ENCODE peak calls at places on chromosomes 13 and 19, in seven cellular contexts. J is fibroblast of lung, C is mucosa of descending colon, P is choroid plexus epithelial cell, B is GM23338, U is spleen, R is endodermal cell. M is an unnamed sample.

GRCh38 chr13:68851026-68851425 is 1256.6 kb upstream of the ATXN8OS start:
- DNase-seq in R (no peak), U (no peak), B (no peak), C (no peak), P (no peak), J (peak), M (no peak)

GRCh38 chr13:87042946-87043345 is 628.2 kb upstream of the SLITRK5 start:
- DNase-seq in P (peak), B (no peak), J (peak), C (no peak), R (no peak), U (no peak), M (no peak)

GRCh38 chr19:980133-980998 is 3.8 kb upstream of the WDR18 start:
- DNase-seq in C (no peak), U (no peak), B (peak), J (no peak), R (peak), P (peak), M (no peak)

GRCh38 chr13:26653310-26653709 is 95.8 kb downstream of the WASF3 start:
- DNase-seq in B (no peak), C (no peak), R (no peak), J (peak), P (no peak), U (no peak), M (no peak)

GRCh38 chr19:927707-928401 is 2.0 kb downstream of the ARID3A start:
- DNase-seq in R (peak), J (no peak), C (no peak), B (peak), P (no peak), U (no peak), M (no peak)

GRCh38 chr19:2627319-2627829 is 75.1 kb downstream of the GNG7 start:
- DNase-seq in U (peak), C (no peak), B (no peak), J (peak), P (peak), R (no peak), M (no peak)

GRCh38 chr19:16943942-16944625 is 55.3 kb downstream of the F2RL3 start:
- DNase-seq in C (no peak), P (no peak), R (no peak), J (no peak), U (no peak), B (no peak), M (no peak)

GRCh38 chr19:10095622-10095947 is 6.9 kb downstream of the ANGPTL6 start:
- DNase-seq in J (no peak), R (no peak), P (no peak), C (no peak), U (no peak), B (no peak), M (no peak)

GRCh38 chr13:92952161-92952560 is 274.4 kb upstream of the GPC6 start:
- DNase-seq in J (peak), R (no peak), B (no peak), P (no peak), U (no peak), C (no peak), M (no peak)

DNA sequence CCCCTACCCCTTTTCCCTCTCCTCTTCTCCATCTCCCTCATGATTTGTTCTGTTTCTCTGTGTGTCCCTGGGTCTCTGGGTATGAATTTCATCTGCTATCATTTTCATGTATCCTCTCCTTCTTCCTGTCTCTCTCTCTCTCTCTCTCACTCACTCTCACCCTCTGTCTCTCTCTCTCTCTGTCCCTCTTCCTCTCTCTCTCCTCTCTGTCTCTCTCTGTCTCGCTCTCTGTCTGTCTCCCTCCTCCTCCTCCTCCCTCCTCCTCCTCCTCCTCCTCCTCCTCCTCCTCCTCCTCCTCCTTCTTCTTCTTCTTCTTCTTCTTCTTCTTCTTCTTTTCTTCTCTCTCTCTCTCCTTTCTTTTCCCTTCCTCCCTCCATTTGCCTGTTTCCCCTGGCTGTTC is 3.3 kb upstream of the CACNG7 start:
- DNase-seq in U (no peak), J (no peak), R (no peak), P (no peak), C (no peak), B (peak), M (no peak)
- H3K4me3 ChIP-seq in U (no peak), J (no peak), R (no peak), P (no peak), C (no peak), B (peak), M (no peak)

DNA sequence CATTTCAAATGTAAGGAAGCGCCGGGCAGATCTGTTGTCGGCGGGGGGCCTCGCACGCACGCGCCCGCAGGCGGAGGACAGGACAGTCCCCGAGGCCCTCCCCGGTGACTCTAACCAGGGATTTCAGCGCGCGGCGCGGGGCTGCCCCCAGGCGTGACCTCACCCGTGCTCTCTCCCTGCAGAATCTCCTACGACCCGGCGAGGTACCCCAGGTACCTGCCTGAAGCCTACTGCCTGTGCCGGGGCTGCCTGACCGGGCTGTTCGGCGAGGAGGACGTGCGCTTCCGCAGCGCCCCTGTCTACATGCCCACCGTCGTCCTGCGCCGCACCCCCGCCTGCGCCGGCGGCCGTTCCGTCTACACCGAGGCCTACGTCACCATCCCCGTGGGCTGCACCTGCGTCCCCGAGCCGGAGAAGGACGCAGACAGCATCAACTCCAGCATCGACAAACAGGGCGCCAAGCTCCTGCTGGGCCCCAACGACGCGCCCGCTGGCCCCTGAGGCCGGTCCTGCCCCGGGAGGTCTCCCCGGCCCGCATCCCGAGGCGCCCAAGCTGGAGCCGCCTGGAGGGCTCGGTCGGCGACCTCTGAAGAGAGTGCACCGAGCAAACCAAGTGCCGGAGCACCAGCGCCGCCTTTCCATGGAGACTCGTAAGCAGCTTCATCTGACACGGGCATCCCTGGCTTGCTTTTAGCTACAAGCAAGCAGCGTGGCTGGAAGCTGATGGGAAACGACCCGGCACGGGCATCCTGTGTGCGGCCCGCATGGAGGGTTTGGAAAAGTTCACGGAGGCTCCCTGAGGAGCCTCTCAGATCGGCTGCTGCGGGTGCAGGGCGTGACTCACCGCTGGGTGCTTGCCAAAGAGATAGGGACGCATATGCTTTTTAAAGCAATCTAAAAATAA is 18.2 kb downstream of the IL17D start:
- DNase-seq in B (peak), J (peak), C (peak), R (peak), P (peak), U (peak), M (no peak)
- H3K4me3 ChIP-seq in B (peak), J (peak), C (no peak), R (peak), P (peak), U (peak), M (no peak)

GRCh38 chr13:34249546-34249945 is 431.6 kb downstream of the RFC3 start:
- DNase-seq in J (no peak), P (no peak), U (no peak), C (no peak), R (no peak), B (no peak), M (no peak)

GRCh38 chr13:34250151-34250550 is 432.2 kb downstream of the RFC3 start:
- DNase-seq in R (no peak), U (no peak), P (no peak), J (peak), C (no peak), B (no peak), M (no peak)

GRCh38 chr13:34243396-34243795 is 425.4 kb downstream of the RFC3 start:
- DNase-seq in U (no peak), P (no peak), J (no peak), B (no peak), R (no peak), C (no peak), M (no peak)

GRCh38 chr13:34246511-34246910 is 428.6 kb downstream of the RFC3 start:
- DNase-seq in U (no peak), C (no peak), R (no peak), P (peak), J (peak), B (no peak), M (no peak)

GRCh38 chr13:34247596-34247995 is 429.6 kb downstream of the RFC3 start:
- DNase-seq in J (no peak), C (no peak), B (no peak), U (no peak), R (no peak), P (no peak), M (no peak)
- H3K4me3 ChIP-seq in J (no peak), C (no peak), B (no peak), U (no peak), R (no peak), P (no peak), M (no peak)

DNA sequence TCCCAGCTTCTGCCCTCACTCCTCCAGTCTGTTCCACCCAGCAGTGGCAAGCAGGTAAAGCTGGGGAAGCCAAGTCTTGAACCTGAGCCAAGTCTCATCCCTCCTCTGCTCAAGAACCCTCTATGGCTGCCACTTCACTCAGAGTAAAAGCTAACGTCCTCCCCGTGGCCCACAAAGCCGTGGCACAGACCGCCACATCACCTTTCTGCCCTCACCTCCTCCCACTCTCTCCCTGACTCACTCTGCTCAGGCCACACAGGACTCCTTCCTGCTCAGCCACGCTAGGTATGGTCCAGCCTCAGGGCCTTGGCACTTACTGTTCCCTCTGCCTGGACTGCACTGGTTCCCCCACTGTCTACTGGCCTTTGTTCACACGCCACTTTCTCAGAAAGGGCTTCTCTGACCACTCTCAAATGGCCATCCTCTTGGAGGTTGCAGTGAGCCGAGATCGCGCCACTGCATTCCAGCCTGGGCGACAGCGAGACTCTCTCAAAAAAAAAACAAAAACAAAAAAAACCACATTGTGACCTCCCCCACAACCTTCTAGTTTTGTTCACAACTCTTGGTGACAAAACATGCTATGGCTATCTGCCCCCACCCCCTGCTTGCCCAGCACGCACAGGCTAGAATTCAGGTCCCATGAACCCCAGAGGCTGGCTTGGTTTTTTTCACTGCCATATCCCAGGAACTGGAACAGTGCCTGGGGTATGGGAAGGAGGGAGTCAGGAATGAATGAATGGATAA is 15.8 kb downstream of the NDUFB7 start:
- DNase-seq in B (no peak), C (no peak), J (peak), P (peak), R (no peak), U (no peak), M (no peak)
- H3K4me3 ChIP-seq in B (no peak), C (no peak), J (no peak), P (peak), R (no peak), U (no peak), M (no peak)

GRCh38 chr13:64688893-64689677 is 2541.1 kb downstream of the PCDH9 start:
- DNase-seq in B (no peak), J (peak), C (no peak), R (no peak), U (no peak), P (peak), M (no peak)

GRCh38 chr13:64680739-64681138 is 2549.4 kb downstream of the PCDH9 start:
- DNase-seq in P (no peak), R (no peak), C (no peak), J (no peak), B (no peak), U (no peak), M (no peak)

GRCh38 chr13:64684108-64684507 is 2546.0 kb downstream of the PCDH9 start:
- DNase-seq in P (no peak), B (no peak), R (no peak), J (no peak), C (no peak), U (no peak), M (no peak)

DNA sequence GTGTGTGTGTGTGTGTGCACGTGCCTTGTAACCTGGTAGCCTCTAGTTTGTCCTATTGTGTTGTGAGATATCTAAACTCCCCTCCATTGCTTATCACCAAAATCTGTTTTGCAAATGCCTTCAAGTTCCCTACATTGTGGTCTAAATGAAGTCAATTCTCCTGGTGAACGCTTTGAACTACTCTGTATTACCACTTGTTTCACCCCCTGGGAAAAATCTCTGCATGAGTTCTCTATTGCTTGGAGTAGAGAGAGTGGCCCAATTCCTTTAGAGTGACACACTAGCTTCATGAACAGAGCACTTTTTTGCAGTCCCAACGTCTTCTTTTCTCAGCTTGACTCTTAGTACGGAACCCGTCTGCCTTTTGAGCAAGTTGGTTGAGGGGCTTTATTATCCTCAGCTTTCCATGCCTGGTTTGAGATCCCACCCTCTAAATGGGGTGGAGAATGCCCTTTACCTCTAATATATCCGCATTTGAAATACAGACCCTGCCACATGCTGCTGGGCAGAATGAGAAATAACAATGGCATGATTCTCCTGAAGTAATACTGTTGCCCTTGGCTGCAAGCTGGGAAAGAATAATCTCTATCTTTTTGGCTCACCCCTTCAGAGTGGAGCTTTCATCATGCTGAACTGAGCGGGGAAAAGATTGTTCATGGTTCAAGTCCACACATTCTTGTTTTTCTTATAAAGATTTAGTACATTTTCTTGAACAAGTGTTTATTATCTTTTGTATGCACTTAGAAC is 2545.3 kb downstream of the PCDH9 start:
- DNase-seq in P (peak), B (peak), J (peak), U (no peak), R (peak), C (no peak), M (no peak)
- H3K4me3 ChIP-seq in P (no peak), B (no peak), J (no peak), U (no peak), R (no peak), C (no peak), M (no peak)

DNA sequence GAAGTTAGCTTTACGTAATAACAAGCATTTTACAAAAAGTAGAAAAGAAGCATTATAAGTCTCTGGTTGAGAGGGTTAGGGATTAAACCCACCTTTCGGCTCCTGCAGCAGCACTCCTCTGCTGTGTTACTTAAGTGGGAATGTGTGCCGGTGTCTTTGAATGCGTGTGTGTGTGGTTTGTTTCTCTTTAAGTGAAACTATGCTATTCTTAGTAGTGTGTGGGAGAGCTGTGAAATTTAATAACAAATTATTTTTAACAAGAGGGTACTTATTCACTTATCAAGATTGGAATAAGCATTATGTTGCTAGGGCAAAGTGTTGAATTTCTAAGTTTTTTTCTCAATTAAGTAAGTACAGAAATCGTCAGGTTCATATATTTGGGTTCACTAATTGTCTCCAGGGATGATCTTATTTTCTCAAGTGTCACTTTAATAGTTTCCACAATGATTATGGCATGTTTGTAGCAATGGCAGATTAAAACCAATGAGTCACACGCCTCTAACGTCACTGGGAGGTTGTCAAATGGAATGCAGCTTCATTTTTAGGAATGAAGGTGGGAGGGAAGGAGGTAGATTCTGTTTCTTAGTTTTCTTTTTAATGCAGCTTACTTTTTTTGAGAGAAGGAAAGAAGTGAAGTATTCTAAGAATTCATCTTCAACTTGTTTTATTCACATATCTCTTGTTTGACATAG is 151.3 kb downstream of the LMO7 start:
- DNase-seq in R (no peak), C (no peak), J (peak), U (no peak), B (no peak), P (peak), M (no peak)
- H3K4me3 ChIP-seq in R (no peak), C (no peak), J (no peak), U (no peak), B (no peak), P (no peak), M (no peak)

GRCh38 chr13:110137677-110138008 is 169.3 kb downstream of the COL4A1 start:
- DNase-seq in C (peak), R (no peak), U (no peak), P (no peak), J (no peak), B (no peak), M (peak)
- H3K4me3 ChIP-seq in C (no peak), R (peak), U (peak), P (peak), J (peak), B (peak), M (peak)

DNA sequence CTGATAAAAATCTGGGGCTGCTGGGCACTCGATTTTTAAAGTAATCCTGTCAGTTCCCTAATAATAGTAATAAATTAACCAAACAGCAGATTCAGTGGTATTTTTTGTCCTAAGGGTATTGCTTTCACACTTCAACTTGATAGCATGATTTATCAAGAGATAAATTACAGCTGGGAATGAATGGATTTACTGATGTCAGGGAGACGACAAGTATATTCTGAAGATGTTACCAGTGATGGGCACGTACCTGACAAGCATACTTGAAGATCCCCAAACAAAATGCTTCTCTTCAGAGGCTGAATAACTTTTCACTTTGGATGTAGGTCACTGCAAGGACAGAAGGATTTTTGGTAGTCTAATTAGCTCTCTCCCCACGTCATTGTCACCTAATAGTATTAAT is 82.0 kb downstream of the OLFM4 start:
- DNase-seq in P (no peak), C (no peak), J (no peak), B (no peak), U (no peak), R (no peak), M (no peak)
- H3K4me3 ChIP-seq in P (no peak), C (no peak), J (no peak), B (no peak), U (no peak), R (no peak), M (no peak)